ENCODE peak calls at places on chromosomes 4 and X, in four cellular contexts. C, M, D and T are unnamed samples.

GRCh38 chrX:40176256-40176978 is 78.7 kb upstream of the BCOR start:
- DNase-seq in C (peak), M (peak), D (peak), T (no peak)

GRCh38 chr4:121256346-121256745 is 92.2 kb upstream of the TNIP3 start:
- DNase-seq in C (no peak), M (no peak), D (no peak), T (no peak)

GRCh38 chr4:3470244-3471097 is 7.4 kb downstream of the DOK7 start:
- DNase-seq in C (no peak), M (peak), D (no peak), T (no peak)

GRCh38 chr4:163554870-163555465 is 60.5 kb downstream of the TMA16 start:
- DNase-seq in C (no peak), M (no peak), D (no peak), T (no peak)

GRCh38 chrX:104270916-104271512 is 16.3 kb upstream of the ESX1 start:
- DNase-seq in C (peak), M (peak), D (peak), T (no peak)

GRCh38 chrX:10041383-10041782 is 74.2 kb downstream of the CLDN34 start:
- DNase-seq in C (no peak), M (no peak), D (no peak), T (no peak)

GRCh38 chrX:70422886-70423336 is at the start of gene GDPD2:
- DNase-seq in C (no peak), M (peak), D (no peak), T (no peak)

GRCh38 chrX:18652636-18653035 is 19.3 kb downstream of the RS1 start:
- DNase-seq in C (no peak), M (no peak), D (no peak), T (no peak)

GRCh38 chrX:101357166-101357795 is 8.7 kb upstream of the TIMM8A start:
- DNase-seq in C (no peak), M (peak), D (no peak), T (no peak)

GRCh38 chr4:152605641-152606304 is 69.9 kb upstream of the FBXW7 start:
- DNase-seq in C (no peak), M (peak), D (no peak), T (no peak)

GRCh38 chrX:106917830-106918500 is 2.2 kb upstream of the CLDN2 start:
- DNase-seq in C (no peak), M (peak), D (no peak), T (no peak)

GRCh38 chr4:147773261-147774184 is 41.6 kb downstream of the ARHGAP10 start:
- DNase-seq in C (no peak), M (no peak), D (no peak), T (no peak)

GRCh38 chr4:24862073-24862751 is 50.6 kb downstream of the CCDC149 start:
- DNase-seq in C (no peak), M (no peak), D (no peak), T (no peak)

GRCh38 chr4:54548098-54548620 is 109.6 kb upstream of the KIT start:
- DNase-seq in C (no peak), M (no peak), D (no peak), T (no peak)

GRCh38 chr4:147802346-147802745 is 70.5 kb downstream of the ARHGAP10 start:
- DNase-seq in C (no peak), M (no peak), D (no peak), T (no peak)

GRCh38 chr4:163818673-163819072 is 324.2 kb downstream of the TMA16 start:
- DNase-seq in C (no peak), M (no peak), D (no peak), T (no peak)

GRCh38 chr4:99390060-99390459 is 37.5 kb upstream of the ADH1C start:
- DNase-seq in C (no peak), M (no peak), D (no peak), T (no peak)
- H3K27ac ChIP-seq in C (no peak), M (no peak), D (no peak), T (no peak)

DNA sequence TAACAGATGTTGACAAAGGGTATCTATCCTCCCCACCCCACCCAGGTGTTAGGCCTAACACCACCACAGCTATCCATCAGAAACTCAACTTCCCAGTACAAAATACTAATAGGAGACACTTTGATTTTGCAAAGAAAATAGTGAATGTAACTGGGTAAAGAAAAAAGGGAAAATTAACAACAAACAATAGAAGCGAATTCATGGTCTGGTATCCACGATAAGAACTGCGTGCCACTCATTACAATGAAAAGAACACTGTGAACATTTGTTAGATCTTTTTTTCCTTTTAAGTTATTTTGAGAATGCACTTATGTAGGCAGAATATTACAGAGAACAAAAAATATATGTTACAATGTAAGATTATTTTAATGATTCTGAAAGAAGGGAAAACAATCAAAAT is 12.0 kb downstream of the TSPAN5 start:
- DNase-seq in C (no peak), M (no peak), D (no peak), T (no peak)
- H3K4me3 ChIP-seq in C (no peak), M (no peak), D (no peak), T (no peak)

DNA sequence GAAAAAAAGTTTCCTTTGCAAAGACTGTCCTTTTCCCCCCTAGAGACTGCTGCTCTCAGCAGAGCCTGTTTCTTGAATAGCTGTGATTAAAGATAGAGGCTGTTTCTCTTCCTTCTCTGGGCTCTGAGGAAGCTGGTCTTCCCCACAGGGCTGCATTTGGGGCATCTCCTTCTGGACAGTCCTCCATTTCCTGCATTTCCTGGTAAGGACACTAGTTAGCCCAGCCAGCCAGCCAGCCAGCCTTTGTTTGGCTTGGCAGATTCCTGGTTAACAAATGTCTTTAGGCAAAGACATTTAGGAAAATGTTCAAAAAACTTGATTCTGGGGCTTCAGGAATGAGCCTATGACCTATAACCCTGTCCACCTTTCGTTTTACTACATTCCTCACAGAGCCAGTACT is 34.0 kb upstream of the PLAC1 start:
- DNase-seq in C (no peak), M (no peak), D (peak), T (no peak)
- H3K27ac ChIP-seq in C (no peak), M (no peak), D (no peak), T (peak)

DNA sequence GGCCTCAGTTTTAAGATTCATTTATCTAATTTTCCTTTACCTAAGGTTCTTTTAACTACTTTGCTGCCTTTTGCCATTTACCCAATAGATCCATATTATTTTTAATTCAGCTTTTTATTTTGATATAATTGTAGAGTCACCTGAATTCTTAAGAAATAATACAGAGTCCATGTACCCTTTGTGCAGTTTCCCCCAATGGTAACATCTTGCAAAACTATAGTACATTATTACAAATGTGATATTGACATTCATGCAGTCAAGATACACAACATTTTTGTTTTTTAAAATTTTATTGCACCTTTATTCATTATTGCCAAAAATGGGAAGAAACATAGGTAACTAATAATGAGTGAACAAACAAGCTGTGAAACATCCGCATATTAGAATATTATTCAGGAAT is 208.7 kb upstream of the WDFY3 start:
- DNase-seq in C (no peak), M (no peak), D (no peak), T (no peak)
- H3K4me3 ChIP-seq in C (no peak), M (no peak), D (no peak), T (no peak)

GRCh38 chr4:96092151-96092705 is 252.3 kb downstream of the PDHA2 start:
- DNase-seq in C (no peak), M (no peak), D (no peak), T (no peak)
- H3K27ac ChIP-seq in C (no peak), M (peak), D (no peak), T (no peak)

GRCh38 chrX:30304866-30305265 is 4.3 kb downstream of the NR0B1 start:
- DNase-seq in C (no peak), M (no peak), D (no peak), T (no peak)
- H3K4me3 ChIP-seq in C (no peak), M (no peak), D (no peak), T (no peak)

GRCh38 chr4:118344801-118345200 is 8.0 kb downstream of the PRSS12 start:
- DNase-seq in C (no peak), M (no peak), D (no peak), T (no peak)

GRCh38 chr4:118348886-118349285 is 3.9 kb downstream of the PRSS12 start:
- DNase-seq in C (no peak), M (no peak), D (no peak), T (no peak)

GRCh38 chr4:118343501-118343900 is 9.3 kb downstream of the PRSS12 start:
- DNase-seq in C (no peak), M (no peak), D (no peak), T (no peak)

GRCh38 chr4:118345813-118346212 is 7.0 kb downstream of the PRSS12 start:
- DNase-seq in C (no peak), M (no peak), D (no peak), T (no peak)

DNA sequence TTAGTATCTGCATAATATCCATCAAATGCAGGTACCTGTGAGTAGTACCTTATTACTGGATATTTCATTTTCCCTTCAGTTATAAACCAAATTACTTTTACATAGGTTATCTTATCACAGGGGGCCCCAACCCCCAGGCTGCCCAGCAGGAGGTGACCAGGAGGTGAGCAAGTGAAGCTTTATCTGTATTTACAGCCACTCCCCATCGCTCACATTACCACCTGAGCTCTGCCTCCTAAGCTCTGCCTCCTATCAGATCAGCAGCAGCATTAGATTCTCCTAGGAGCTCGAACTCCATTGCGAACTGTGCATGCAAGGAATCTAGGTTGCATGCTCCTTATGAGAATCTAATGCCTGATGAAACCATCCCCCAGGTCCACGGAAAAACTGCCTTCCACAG is 6.3 kb downstream of the PRSS12 start:
- DNase-seq in C (no peak), M (no peak), D (no peak), T (no peak)
- H3K27ac ChIP-seq in C (no peak), M (no peak), D (no peak), T (no peak)